ENCODE peak calls at places on chromosomes 11 and 22, in eight cellular contexts. A, E, G, V, W, H, D and O are unnamed samples.

GRCh38 chr22:27105142-27106025 is 448.0 kb downstream of the MIAT start:
- DNase-seq in A (no peak), E (no peak), G (peak; percentile 31), V (peak; percentile 67), W (peak; percentile 76), H (peak; percentile 38), D (no peak), O (no peak)

GRCh38 chr11:11640996-11641395 is 19.2 kb upstream of the GALNT18 start:
- DNase-seq in A (no peak), E (no peak), G (no peak), V (no peak), W (no peak), H (no peak), D (no peak), O (no peak)

GRCh38 chr22:24208012-24208749 is 26.9 kb downstream of the SUSD2 start:
- DNase-seq in A (no peak), E (peak; percentile 97), G (peak; percentile 72), V (peak; percentile 80), W (no peak), H (no peak), D (peak; percentile 2), O (no peak)

GRCh38 chr11:108965602-108966001 is 300.7 kb downstream of the DDX10 start:
- DNase-seq in A (no peak), E (peak; percentile 38), G (no peak), V (no peak), W (no peak), H (no peak), D (no peak), O (no peak)

GRCh38 chr22:44671742-44672141 is 30.3 kb upstream of the PRR5 start:
- DNase-seq in A (no peak), E (peak; percentile 42), G (no peak), V (no peak), W (no peak), H (no peak), D (no peak), O (no peak)

GRCh38 chr11:35781342-35782171 is 119.0 kb downstream of the TRIM44 start:
- DNase-seq in A (no peak), E (peak; percentile 37), G (no peak), V (no peak), W (no peak), H (no peak), D (no peak), O (no peak)

GRCh38 chr11:9643751-9644150 is 20.1 kb upstream of the SWAP70 start:
- DNase-seq in A (no peak), E (no peak), G (no peak), V (no peak), W (no peak), H (no peak), D (no peak), O (no peak)

GRCh38 chr22:39628563-39629080 is 58.1 kb downstream of the CACNA1I start:
- DNase-seq in A (no peak), E (no peak), G (no peak), V (no peak), W (no peak), H (no peak), D (no peak), O (no peak)

GRCh38 chr11:76796511-76797203 is 13.5 kb downstream of the TSKU start:
- DNase-seq in A (no peak), E (no peak), G (peak; percentile 8), V (peak; percentile 5), W (no peak), H (no peak), D (no peak), O (no peak)

GRCh38 chr11:122843281-122844150 is 5.2 kb downstream of the CRTAM start:
- DNase-seq in A (no peak), E (no peak), G (no peak), V (no peak), W (no peak), H (no peak), D (no peak), O (no peak)

GRCh38 chr11:26806209-26806608 is 84.3 kb upstream of the SLC5A12 start:
- DNase-seq in A (no peak), E (peak; percentile 27), G (no peak), V (no peak), W (no peak), H (no peak), D (no peak), O (no peak)

GRCh38 chr22:45105281-45105700 is 58.4 kb upstream of the NUP50 start:
- DNase-seq in A (no peak), E (peak; percentile 95), G (no peak), V (no peak), W (no peak), H (no peak), D (no peak), O (no peak)

GRCh38 chr11:72037554-72038311 is 39.0 kb downstream of the IL18BP start:
- DNase-seq in A (no peak), E (peak; percentile 26), G (no peak), V (no peak), W (peak; percentile 31), H (no peak), D (no peak), O (no peak)

GRCh38 chr11:46450846-46451470 is 59.4 kb upstream of the CHRM4 start:
- DNase-seq in A (no peak), E (no peak), G (no peak), V (peak; percentile 41), W (no peak), H (no peak), D (no peak), O (no peak)

GRCh38 chr11:43631732-43632131 is 48.8 kb upstream of the HSD17B12 start:
- DNase-seq in A (no peak), E (no peak), G (no peak), V (no peak), W (no peak), H (no peak), D (no peak), O (no peak)

GRCh38 chr22:23849009-23850006 is 8.4 kb upstream of the SLC2A11 start:
- DNase-seq in A (peak; percentile 87), E (peak; percentile 73), G (peak; percentile 62), V (peak; percentile 75), W (peak; percentile 87), H (peak; percentile 88), D (peak; percentile 92), O (peak; percentile 92)

GRCh38 chr11:82858556-82859091 is 41.6 kb downstream of the PRCP start:
- DNase-seq in A (no peak), E (peak; percentile 25), G (no peak), V (no peak), W (no peak), H (no peak), D (no peak), O (no peak)

GRCh38 chr22:49889071-49889470 is 29.2 kb downstream of the ALG12 start:
- DNase-seq in A (no peak), E (no peak), G (no peak), V (no peak), W (no peak), H (no peak), D (no peak), O (no peak)
- H3K36me3 ChIP-seq in A (peaks cover 56% of the 10 kb centered on the region), E (peaks cover 7% of the 10 kb centered on the region), G (no peaks in the 10 kb centered on the region), V (peaks cover 4% of the 10 kb centered on the region), W (peaks cover 48% of the 10 kb centered on the region), H (no peaks in the 10 kb centered on the region), D (peaks cover 53% of the 10 kb centered on the region), O (peaks cover 35% of the 10 kb centered on the region)

DNA sequence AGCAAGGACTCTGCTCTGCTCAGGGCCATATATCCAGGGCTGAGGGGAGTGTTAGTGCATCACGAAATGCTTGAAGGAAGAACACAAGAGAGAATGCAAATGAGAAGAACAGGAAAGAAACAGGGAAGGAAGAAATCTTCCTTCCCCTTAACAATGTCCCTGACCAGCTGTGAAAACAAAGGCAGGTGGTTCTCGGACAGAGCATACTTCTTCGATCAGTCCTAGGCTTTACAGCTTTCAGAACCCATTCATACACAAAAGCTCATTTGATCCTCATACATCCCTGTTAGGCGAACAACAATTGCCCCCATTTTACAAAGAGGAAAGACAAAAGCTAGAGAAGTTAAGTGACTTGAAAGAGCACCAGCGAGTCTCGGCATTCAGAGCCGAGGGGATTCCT is 57.3 kb upstream of the LRRC55 start:
- DNase-seq in A (no peak), E (no peak), G (no peak), V (no peak), W (no peak), H (no peak), D (no peak), O (no peak)
- H3K27me3 ChIP-seq in A (no peaks in the 10 kb centered on the region), E (peaks cover 3% of the 10 kb centered on the region), G (no peaks in the 10 kb centered on the region), V (no peaks in the 10 kb centered on the region), W (no peaks in the 10 kb centered on the region), H (no peaks in the 10 kb centered on the region), D (no peaks in the 10 kb centered on the region), O (peaks cover 7% of the 10 kb centered on the region)

GRCh38 chr11:132123854-132124835 is 753.7 kb downstream of the NTM start:
- DNase-seq in A (no peak), E (no peak), G (no peak), V (no peak), W (no peak), H (no peak), D (no peak), O (no peak)
- TF ChIP-seq CTCF in A (no peak), E (peak; percentile 22), G (no peak), V (no peak), W (no peak), H (no peak), D (peak; percentile 26), O (no peak)

DNA sequence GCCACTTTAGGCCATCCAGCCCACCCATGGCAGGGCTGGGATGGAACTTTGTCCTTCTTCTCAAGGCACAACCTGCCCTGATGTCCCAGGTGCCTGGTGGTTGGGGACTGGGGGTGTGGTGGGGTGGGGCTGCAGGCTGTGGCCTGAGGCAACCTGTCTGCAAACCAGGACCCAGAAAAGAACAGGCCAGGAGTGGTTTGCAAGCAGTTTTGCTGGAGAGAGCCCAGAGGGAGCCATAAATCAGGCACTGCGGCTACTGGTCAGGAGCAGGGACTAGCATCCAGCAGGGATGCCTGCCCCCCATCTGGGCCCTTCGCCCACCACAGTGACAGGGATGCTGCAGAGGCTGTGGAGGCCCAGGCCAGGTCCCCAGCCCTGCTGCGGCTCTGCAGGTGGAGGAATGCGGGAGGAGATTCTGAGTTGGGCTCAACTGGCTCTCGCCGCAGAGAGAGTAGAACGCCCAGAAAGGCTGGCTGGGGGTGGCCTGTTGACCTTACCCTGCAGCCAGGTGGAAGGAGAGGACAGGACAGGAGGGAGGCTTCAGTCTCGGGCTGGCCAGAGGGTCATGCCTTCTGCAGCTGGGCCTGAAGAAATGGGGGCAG is 16.4 kb upstream of the NEFH start:
- DNase-seq in A (no peak), E (no peak), G (no peak), V (no peak), W (no peak), H (no peak), D (no peak), O (no peak)
- H3K36me3 ChIP-seq in A (no peaks in the 10 kb centered on the region), E (no peaks in the 10 kb centered on the region), G (no peaks in the 10 kb centered on the region), V (no peaks in the 10 kb centered on the region), W (no peaks in the 10 kb centered on the region), H (no peaks in the 10 kb centered on the region), D (no peaks in the 10 kb centered on the region), O (no peaks in the 10 kb centered on the region)